ENCODE peak calls at places on chromosomes 6 and 20, in six cellular contexts. J is AG20443, U is LoVo, Y is A549, T is T-helper 1 cell, F is RCC 7860. E is an unnamed sample.

GRCh38 chr6:28589234-28589951 is 63.7 kb downstream of the GPX5 start:
- DNase-seq in T (no peak), J (peak), U (peak), Y (peak), F (peak), E (peak)

GRCh38 chr20:25139061-25139705 is 56.3 kb upstream of the ENTPD6 start:
- DNase-seq in F (no peak), T (no peak), J (no peak), U (peak), Y (peak), E (peak)

GRCh38 chr6:150331344-150331743 is 37.5 kb upstream of the IYD start:
- DNase-seq in U (no peak), F (no peak), Y (no peak), T (no peak), J (no peak), E (no peak)

GRCh38 chr6:74510878-74511277 is 695.0 kb downstream of the COL12A1 start:
- DNase-seq in T (no peak), F (no peak), J (no peak), Y (no peak), U (no peak), E (no peak)

GRCh38 chr6:84768442-84769174 is 4.2 kb upstream of the TBX18 start:
- DNase-seq in F (no peak), T (no peak), Y (peak), J (peak), U (no peak), E (no peak)

GRCh38 chr6:147297124-147297523 is 92.9 kb downstream of the STXBP5 start:
- DNase-seq in F (no peak), Y (no peak), T (no peak), J (no peak), U (no peak), E (no peak)

GRCh38 chr6:87154641-87155271 is 609 bp upstream of the ZNF292 start:
- DNase-seq in U (peak), F (peak), T (peak), Y (peak), J (peak), E (no peak)

GRCh38 chr6:10314163-10314955 is 100.5 kb downstream of the TFAP2A start:
- DNase-seq in U (no peak), Y (no peak), F (no peak), T (no peak), J (no peak), E (no peak)

GRCh38 chr20:5061209-5061608 is 58.5 kb downstream of the PCNA start:
- DNase-seq in J (no peak), F (peak), T (no peak), Y (peak), U (peak), E (peak)

GRCh38 chr6:67190733-67191132 is 1444.3 kb upstream of the ADGRB3 start:
- DNase-seq in Y (no peak), U (no peak), T (no peak), J (no peak), F (no peak), E (no peak)

GRCh38 chr6:37483917-37484785 is 15.5 kb downstream of the CCDC167 start:
- DNase-seq in U (peak), J (peak), Y (peak), F (no peak), T (peak), E (no peak)

GRCh38 chr20:56689852-56690485 is 60.9 kb downstream of the TFAP2C start:
- DNase-seq in T (no peak), U (no peak), Y (no peak), J (peak), F (no peak), E (no peak)

GRCh38 chr6:112800916-112801315 is 453.8 kb downstream of the RFPL4B start:
- DNase-seq in Y (no peak), J (no peak), U (no peak), F (no peak), T (no peak), E (no peak)

GRCh38 chr6:32982084-32982701 is 13.8 kb downstream of the BRD2 start:
- DNase-seq in J (no peak), T (no peak), Y (no peak), F (no peak), U (no peak), E (no peak)

GRCh38 chr20:34938466-34939163 is 17.0 kb downstream of the GSS start:
- DNase-seq in Y (no peak), T (no peak), U (no peak), J (no peak), F (no peak), E (no peak)

GRCh38 chr20:3681931-3682820 is at the start of gene ADAM33:
- DNase-seq in J (peak), T (no peak), F (no peak), Y (no peak), U (no peak), E (no peak)

GRCh38 chr6:157535354-157536217 is 154.6 kb downstream of the ZDHHC14 start:
- DNase-seq in U (peak), F (peak), T (no peak), J (peak), Y (peak), E (peak)

GRCh38 chr20:32964575-32964974 is 39.7 kb downstream of the SUN5 start:
- DNase-seq in F (no peak), T (no peak), Y (no peak), U (no peak), J (no peak), E (no peak)

GRCh38 chr6:19153270-19153980 is 683.7 kb upstream of the ID4 start:
- DNase-seq in U (no peak), J (peak), Y (no peak), T (no peak), F (no peak), E (no peak)

GRCh38 chr20:64116541-64117423 is 9.4 kb upstream of the NPBWR2 start:
- DNase-seq in Y (no peak), T (no peak), U (no peak), F (no peak), J (no peak), E (no peak)

GRCh38 chr6:106894978-106895702 is 79.4 kb downstream of the CD24 start:
- DNase-seq in Y (peak), U (peak), F (peak), J (no peak), T (no peak), E (no peak)

GRCh38 chr6:29376003-29376402 is 912 bp upstream of the OR12D3 start:
- DNase-seq in J (no peak), T (no peak), Y (peak), F (no peak), U (no peak), E (no peak)

GRCh38 chr6:44685213-44685612 is 297.7 kb downstream of the CDC5L start:
- DNase-seq in J (no peak), F (no peak), U (no peak), Y (no peak), T (no peak), E (no peak)

E was measured in Panc1.